ENCODE peak calls at places on chromosomes 3 and 15, in eight cellular contexts. M, F, R, T, C, X, D and L are unnamed samples.

GRCh38 chr3:12946661-12947316 is 105.4 kb upstream of the RPL32 start:
- DNase-seq in T (no peak), D (no peak), F (no peak), R (no peak), M (no peak), C (no peak), X (no peak), L (no peak)

GRCh38 chr3:42735609-42736008 is 33.0 kb upstream of the HHATL start:
- DNase-seq in F (no peak), X (no peak), T (no peak), R (no peak), D (no peak), C (no peak), M (no peak), L (no peak)

GRCh38 chr3:126270145-126270811 is 86.9 kb downstream of the KLF15 start:
- DNase-seq in X (no peak), M (no peak), C (peak), T (no peak), F (no peak), R (no peak), D (no peak), L (no peak)

GRCh38 chr3:169939751-169940150 is 26.9 kb upstream of the SEC62 start:
- DNase-seq in F (no peak), X (no peak), M (no peak), D (no peak), R (no peak), T (no peak), C (no peak), L (no peak)

GRCh38 chr15:92974183-92974915 is 74.2 kb downstream of the CHD2 start:
- DNase-seq in D (no peak), F (no peak), R (no peak), M (no peak), T (no peak), X (no peak), C (no peak), L (no peak)

GRCh38 chr3:147195896-147196295 is 210.4 kb downstream of the ZIC4 start:
- DNase-seq in F (no peak), C (no peak), R (no peak), M (no peak), T (no peak), D (no peak), X (no peak), L (no peak)

GRCh38 chr3:52086461-52086860 is 30.1 kb upstream of the DUSP7 start:
- DNase-seq in X (no peak), D (no peak), M (no peak), T (no peak), R (no peak), C (no peak), F (no peak), L (no peak)

GRCh38 chr15:31328425-31328998 is 1.9 kb downstream of the KLF13 start:
- DNase-seq in D (peak), C (peak), T (no peak), R (peak), X (peak), F (peak), M (peak), L (peak)

GRCh38 chr3:171172070-171172469 is 145.6 kb upstream of the SLC2A2 start:
- DNase-seq in M (no peak), F (no peak), T (no peak), C (no peak), D (no peak), X (no peak), R (no peak), L (no peak)

GRCh38 chr3:182957676-182958075 is 22.7 kb downstream of the DCUN1D1 start:
- DNase-seq in C (no peak), D (no peak), T (no peak), M (no peak), R (no peak), X (no peak), F (no peak), L (no peak)

GRCh38 chr15:70088427-70088826 is 9.3 kb downstream of the TLE3 start:
- DNase-seq in C (no peak), D (no peak), F (no peak), R (no peak), M (no peak), T (peak), X (no peak), L (no peak)

GRCh38 chr3:114179575-114179974 is 723 bp upstream of the DRD3 start:
- DNase-seq in T (no peak), R (no peak), X (no peak), F (no peak), D (no peak), M (peak), C (peak), L (no peak)

GRCh38 chr15:93088200-93088980 is 621 bp downstream of the RGMA start:
- DNase-seq in D (no peak), X (no peak), F (no peak), C (peak), M (peak), R (no peak), T (no peak), L (peak)

GRCh38 chr15:83092309-83092976 is 15.0 kb upstream of the TM6SF1 start:
- DNase-seq in D (no peak), M (no peak), X (no peak), R (no peak), T (no peak), F (no peak), C (peak), L (peak)

GRCh38 chr3:66276705-66277274 is 56.0 kb downstream of the SLC25A26 start:
- DNase-seq in F (no peak), C (peak), M (peak), R (peak), X (peak), D (peak), T (no peak), L (peak)